ENCODE peak calls at places on chromosomes 2 and 18, in ten cellular contexts. A is IMR-90; B is fibroblast of mammary gland; X is cardiac muscle cell; L is A549; O is neural crest cell; E is cardiac fibroblast; H is kidney epithelial cell; M is CD4-positive, alpha-beta T cell; P is heart left ventricle. F is an unnamed sample.

GRCh38 chr18:61975526-61976326 is 82.9 kb upstream of the RNF152 start:
- DNase-seq in A (no peak), B (no peak), X (no peak), L (no peak), O (no peak), E (no peak), H (no peak), M (no peak), P (no peak), F (no peak)

GRCh38 chr2:66547113-66547512 is 112.2 kb downstream of the MEIS1 start:
- DNase-seq in A (peak; percentile 48), B (no peak), X (peak; percentile 73), L (no peak), O (no peak), E (peak; percentile 81), H (no peak), M (no peak), P (no peak), F (no peak)

GRCh38 chr18:70284976-70285610 is 3.8 kb upstream of the SOCS6 start:
- DNase-seq in A (no peak), B (no peak), X (no peak), L (no peak), O (no peak), E (no peak), H (no peak), M (no peak), P (no peak), F (no peak)

GRCh38 chr2:238523158-238524110 is 96.7 kb downstream of the ASB1 start:
- DNase-seq in A (peak; percentile 21), B (peak; percentile 96), X (peak; percentile 26), L (no peak), O (peak; percentile 28), E (peak; percentile 18), H (no peak), M (no peak), P (no peak), F (no peak)

GRCh38 chr2:46873632-46874068 is 42.0 kb downstream of the MCFD2 start:
- DNase-seq in A (peak; percentile 98), B (peak; percentile 99), X (peak; percentile 94), L (peak; percentile 99), O (no peak), E (peak; percentile 93), H (peak; percentile 88), M (no peak), P (peak; percentile 75), F (no peak)

GRCh38 chr2:218959141-218959731 is at the start of gene CDK5R2:
- DNase-seq in A (peak; percentile 72), B (peak; percentile 79), X (peak; percentile 93), L (peak; percentile 97), O (peak; percentile 98), E (peak; percentile 86), H (peak; percentile 14), M (peak; percentile 42), P (peak; percentile 68), F (no peak)

GRCh38 chr2:95269036-95269680 is 5.1 kb upstream of the PROM2 start:
- DNase-seq in A (no peak), B (no peak), X (no peak), L (no peak), O (no peak), E (no peak), H (no peak), M (no peak), P (peak; percentile 3), F (peak; percentile 72)

GRCh38 chr2:20506281-20506685 is 59.4 kb downstream of the RHOB start:
- DNase-seq in A (peak; percentile 81), B (peak; percentile 83), X (peak; percentile 63), L (no peak), O (no peak), E (peak; percentile 76), H (no peak), M (no peak), P (no peak), F (no peak)

GRCh38 chr2:143161982-143162837 is 33.0 kb downstream of the ARHGAP15 start:
- DNase-seq in A (peak; percentile 58), B (peak; percentile 37), X (peak; percentile 60), L (no peak), O (peak; percentile 24), E (peak; percentile 58), H (peak; percentile 21), M (peak; percentile 64), P (peak; percentile 9), F (no peak)

GRCh38 chr2:203835867-203836800 is 31.4 kb upstream of the CTLA4 start:
- DNase-seq in A (no peak), B (no peak), X (no peak), L (no peak), O (no peak), E (no peak), H (no peak), M (no peak), P (no peak), F (no peak)

GRCh38 chr2:144595686-144596073 is 75.8 kb upstream of the ZEB2 start:
- DNase-seq in A (no peak), B (no peak), X (no peak), L (no peak), O (no peak), E (no peak), H (no peak), M (no peak), P (no peak), F (no peak)

GRCh38 chr18:57210101-57210661 is 63.3 kb downstream of the BOD1L2 start:
- DNase-seq in A (peak; percentile 70), B (peak; percentile 61), X (peak; percentile 67), L (peak; percentile 66), O (peak; percentile 6), E (peak; percentile 62), H (peak; percentile 64), M (no peak), P (peak; percentile 29), F (no peak)

GRCh38 chr2:192499476-192499875 is 304.7 kb upstream of the TMEFF2 start:
- DNase-seq in A (no peak), B (peak; percentile 51), X (peak; percentile 48), L (no peak), O (no peak), E (peak; percentile 48), H (no peak), M (no peak), P (no peak), F (no peak)

GRCh38 chr2:70892750-70893149 is 43.0 kb upstream of the ATP6V1B1 start:
- DNase-seq in A (no peak), B (no peak), X (no peak), L (no peak), O (no peak), E (no peak), H (no peak), M (no peak), P (no peak), F (no peak)

GRCh38 chr2:159801925-159802324 is 3.9 kb upstream of the CD302 start:
- DNase-seq in A (no peak), B (no peak), X (no peak), L (no peak), O (no peak), E (no peak), H (no peak), M (no peak), P (no peak), F (no peak)
- TF ChIP-seq CTCF in A (no peak), B (no peak), X (no peak), L (no peak), O (no peak), E (no peak), H (no peak), M (no peak), P (no peak), F (no peak)

GRCh38 chr2:235779444-235779896 is 285.6 kb downstream of the AGAP1 start:
- DNase-seq in A (peak; percentile 64), B (peak; percentile 62), X (peak; percentile 75), L (peak; percentile 70), O (peak; percentile 80), E (peak; percentile 75), H (peak; percentile 41), M (peak; percentile 40), P (peak; percentile 52), F (peak; percentile 92)
- TF ChIP-seq CTCF in A (peak; percentile 88), B (peak; percentile 91), X (peak; percentile 96), L (peak; percentile 87), O (peak; percentile 89), E (peak; percentile 91), H (peak; percentile 92), M (peak; percentile 65), P (peak; percentile 88), F (peak; percentile 97)

GRCh38 chr2:189660803-189661147 is 484 bp upstream of the ASNSD1 start:
- DNase-seq in A (no peak), B (no peak), X (no peak), L (no peak), O (no peak), E (no peak), H (no peak), M (no peak), P (no peak), F (no peak)

GRCh38 chr2:189659734-189660133 is 1.5 kb upstream of the ASNSD1 start:
- DNase-seq in A (peak; percentile 34), B (no peak), X (no peak), L (no peak), O (no peak), E (no peak), H (no peak), M (no peak), P (no peak), F (no peak)

GRCh38 chr2:189662674-189663226 is 1.5 kb downstream of the ASNSD1 start:
- DNase-seq in A (no peak), B (no peak), X (no peak), L (no peak), O (no peak), E (no peak), H (no peak), M (no peak), P (no peak), F (no peak)

GRCh38 chr2:189661957-189662321 is 680 bp downstream of the ASNSD1 start:
- DNase-seq in A (no peak), B (no peak), X (no peak), L (no peak), O (no peak), E (no peak), H (no peak), M (no peak), P (no peak), F (no peak)

GRCh38 chr2:189661148-189661956 is at the start of gene ASNSD1:
- DNase-seq in A (peak; percentile 100), B (peak; percentile 100), X (peak; percentile 100), L (peak; percentile 95), O (peak; percentile 97), E (peak; percentile 100), H (peak; percentile 99), M (peak; percentile 100), P (peak; percentile 99), F (peak; percentile 100)
- TF ChIP-seq CTCF in A (peak; percentile 100), B (peak; percentile 97), X (peak; percentile 89), L (peak; percentile 99), O (peak; percentile 96), E (peak; percentile 88), H (peak; percentile 94), M (peak; percentile 92), P (peak; percentile 98), F (peak; percentile 95)

DNA sequence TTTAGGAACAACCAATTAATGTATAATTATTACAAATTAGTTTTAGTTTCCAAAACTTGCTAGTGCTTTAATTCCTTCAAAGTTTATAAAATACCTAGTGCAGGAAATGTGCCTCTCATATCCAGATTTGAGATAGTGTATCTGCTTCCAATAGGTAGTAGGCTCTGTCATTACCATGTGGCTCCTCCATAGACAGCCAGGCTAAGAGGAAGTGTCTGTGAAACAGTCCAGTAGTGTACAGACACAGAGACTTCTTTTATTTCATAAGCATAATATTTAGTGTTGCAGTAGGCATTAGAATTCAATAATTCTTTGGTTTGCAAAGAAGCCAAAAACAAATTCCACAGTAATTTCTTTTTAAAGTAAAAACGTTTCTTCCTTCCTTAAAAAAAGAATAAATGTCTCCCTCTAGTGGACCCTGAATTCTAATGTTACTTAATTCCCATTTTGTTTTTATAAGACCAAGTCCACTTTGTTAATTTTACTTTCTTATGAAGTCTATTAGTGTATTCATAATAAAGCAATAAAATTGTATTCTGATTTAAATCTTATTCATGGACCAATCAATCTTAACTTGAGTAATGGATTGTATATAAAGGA is 101.2 kb downstream of the NEB start:
- DNase-seq in A (peak; percentile 22), B (peak; percentile 53), X (peak; percentile 47), L (no peak), O (no peak), E (peak; percentile 45), H (no peak), M (no peak), P (no peak), F (no peak)
- TF ChIP-seq CTCF in A (peak; percentile 36), B (peak; percentile 36), X (peak; percentile 36), L (peak; percentile 42), O (peak; percentile 59), E (peak; percentile 23), H (no peak), M (peak; percentile 30), P (peak; percentile 26), F (peak; percentile 53)